ENCODE peak calls at places on chromosomes 13 and 19, in seven cellular contexts. One of them, this sample, is unnamed.

GRCh38 chr19:13082192-13083007 is 20.3 kb downstream of the LYL1 start:
- DNase-seq in cardiac fibroblast: peak
- DNase-seq in NB4: peak
- DNase-seq in left ventricle myocardium inferior: no peak
- DNase-seq in H9: peak
- DNase-seq in uterus: peak
- DNase-seq in astrocyte of the spinal cord: peak
- DNase-seq in this sample: no peak

GRCh38 chr13:32581177-32581786 is 5.0 kb upstream of the PDS5B start:
- DNase-seq in cardiac fibroblast: peak
- DNase-seq in NB4: peak
- DNase-seq in left ventricle myocardium inferior: no peak
- DNase-seq in H9: no peak
- DNase-seq in uterus: no peak
- DNase-seq in astrocyte of the spinal cord: peak
- DNase-seq in this sample: no peak

GRCh38 chr19:5953680-5954213 is 24.2 kb downstream of the RANBP3 start:
- DNase-seq in cardiac fibroblast: no peak
- DNase-seq in NB4: no peak
- DNase-seq in left ventricle myocardium inferior: no peak
- DNase-seq in H9: no peak
- DNase-seq in uterus: no peak
- DNase-seq in astrocyte of the spinal cord: peak
- DNase-seq in this sample: no peak

GRCh38 chr19:3471954-3472655 is 8.2 kb downstream of the SMIM24 start:
- DNase-seq in cardiac fibroblast: peak
- DNase-seq in NB4: peak
- DNase-seq in left ventricle myocardium inferior: peak
- DNase-seq in H9: no peak
- DNase-seq in uterus: peak
- DNase-seq in astrocyte of the spinal cord: no peak
- DNase-seq in this sample: no peak

GRCh38 chr13:70297219-70297618 is 189.0 kb upstream of the KLHL1 start:
- DNase-seq in cardiac fibroblast: no peak
- DNase-seq in NB4: no peak
- DNase-seq in left ventricle myocardium inferior: no peak
- DNase-seq in H9: no peak
- DNase-seq in uterus: no peak
- DNase-seq in astrocyte of the spinal cord: no peak
- DNase-seq in this sample: no peak

GRCh38 chr19:55674459-55674840 is 576 bp upstream of the EPN1 start:
- DNase-seq in cardiac fibroblast: no peak
- DNase-seq in NB4: no peak
- DNase-seq in left ventricle myocardium inferior: no peak
- DNase-seq in H9: no peak
- DNase-seq in uterus: no peak
- DNase-seq in astrocyte of the spinal cord: no peak
- DNase-seq in this sample: no peak

GRCh38 chr13:99382428-99383133 is 75.4 kb upstream of the GPR183 start:
- DNase-seq in cardiac fibroblast: no peak
- DNase-seq in NB4: no peak
- DNase-seq in left ventricle myocardium inferior: no peak
- DNase-seq in H9: peak
- DNase-seq in uterus: no peak
- DNase-seq in astrocyte of the spinal cord: no peak
- DNase-seq in this sample: no peak

GRCh38 chr13:80116107-80116506 is 224.8 kb downstream of the SPRY2 start:
- DNase-seq in cardiac fibroblast: peak
- DNase-seq in NB4: no peak
- DNase-seq in left ventricle myocardium inferior: no peak
- DNase-seq in H9: no peak
- DNase-seq in uterus: no peak
- DNase-seq in astrocyte of the spinal cord: peak
- DNase-seq in this sample: no peak

GRCh38 chr19:28403698-28404099 is 809.3 kb downstream of the UQCRFS1 start:
- DNase-seq in cardiac fibroblast: no peak
- DNase-seq in NB4: no peak
- DNase-seq in left ventricle myocardium inferior: no peak
- DNase-seq in H9: no peak
- DNase-seq in uterus: no peak
- DNase-seq in astrocyte of the spinal cord: no peak
- DNase-seq in this sample: no peak

GRCh38 chr19:16139752-16140151 is 3.7 kb upstream of the HSH2D start:
- DNase-seq in cardiac fibroblast: no peak
- DNase-seq in NB4: peak
- DNase-seq in left ventricle myocardium inferior: no peak
- DNase-seq in H9: no peak
- DNase-seq in uterus: no peak
- DNase-seq in astrocyte of the spinal cord: no peak
- DNase-seq in this sample: no peak

GRCh38 chr13:32031025-32031814 is at the start of gene FRY:
- DNase-seq in cardiac fibroblast: peak
- DNase-seq in NB4: peak
- DNase-seq in left ventricle myocardium inferior: peak
- DNase-seq in H9: peak
- DNase-seq in uterus: peak
- DNase-seq in astrocyte of the spinal cord: peak
- DNase-seq in this sample: peak

GRCh38 chr13:48235100-48235813 is 2.3 kb downstream of the ITM2B start:
- DNase-seq in cardiac fibroblast: no peak
- DNase-seq in NB4: peak
- DNase-seq in left ventricle myocardium inferior: no peak
- DNase-seq in H9: peak
- DNase-seq in uterus: no peak
- DNase-seq in astrocyte of the spinal cord: peak
- DNase-seq in this sample: no peak

GRCh38 chr13:41651413-41652068 is 194.2 kb downstream of the RGCC start:
- DNase-seq in cardiac fibroblast: peak
- DNase-seq in NB4: peak
- DNase-seq in left ventricle myocardium inferior: no peak
- DNase-seq in H9: no peak
- DNase-seq in uterus: no peak
- DNase-seq in astrocyte of the spinal cord: no peak
- DNase-seq in this sample: no peak

GRCh38 chr13:84684048-84684662 is 801.9 kb upstream of the SLITRK1 start:
- DNase-seq in cardiac fibroblast: no peak
- DNase-seq in NB4: no peak
- DNase-seq in left ventricle myocardium inferior: no peak
- DNase-seq in H9: no peak
- DNase-seq in uterus: no peak
- DNase-seq in astrocyte of the spinal cord: no peak
- DNase-seq in this sample: no peak

GRCh38 chr13:99829156-99829555 is 142.4 kb downstream of the ZIC5 start:
- DNase-seq in cardiac fibroblast: no peak
- DNase-seq in NB4: no peak
- DNase-seq in left ventricle myocardium inferior: no peak
- DNase-seq in H9: no peak
- DNase-seq in uterus: no peak
- DNase-seq in astrocyte of the spinal cord: no peak
- DNase-seq in this sample: no peak

GRCh38 chr19:41144403-41144802 is 30.2 kb downstream of the CYP2F1 start:
- DNase-seq in cardiac fibroblast: peak
- DNase-seq in NB4: peak
- DNase-seq in left ventricle myocardium inferior: peak
- DNase-seq in H9: peak
- DNase-seq in uterus: peak
- DNase-seq in astrocyte of the spinal cord: peak
- DNase-seq in this sample: peak
- TF ChIP-seq CTCF in cardiac fibroblast: peak
- TF ChIP-seq CTCF in NB4: peak
- TF ChIP-seq CTCF in left ventricle myocardium inferior: peak
- TF ChIP-seq CTCF in H9: peak
- TF ChIP-seq CTCF in uterus: peak
- TF ChIP-seq CTCF in astrocyte of the spinal cord: peak
- TF ChIP-seq CTCF in this sample: peak

GRCh38 chr19:52566121-52566520 is 4.0 kb upstream of the ZNF701 start:
- DNase-seq in cardiac fibroblast: no peak
- DNase-seq in NB4: no peak
- DNase-seq in left ventricle myocardium inferior: no peak
- DNase-seq in H9: no peak
- DNase-seq in uterus: no peak
- DNase-seq in astrocyte of the spinal cord: no peak
- DNase-seq in this sample: no peak

GRCh38 chr19:52567921-52568320 is 2.2 kb upstream of the ZNF701 start:
- DNase-seq in cardiac fibroblast: no peak
- DNase-seq in NB4: no peak
- DNase-seq in left ventricle myocardium inferior: no peak
- DNase-seq in H9: no peak
- DNase-seq in uterus: no peak
- DNase-seq in astrocyte of the spinal cord: no peak
- DNase-seq in this sample: no peak

GRCh38 chr19:52566588-52566987 is 3.5 kb upstream of the ZNF701 start:
- DNase-seq in cardiac fibroblast: no peak
- DNase-seq in NB4: no peak
- DNase-seq in left ventricle myocardium inferior: no peak
- DNase-seq in H9: no peak
- DNase-seq in uterus: no peak
- DNase-seq in astrocyte of the spinal cord: peak
- DNase-seq in this sample: no peak

DNA sequence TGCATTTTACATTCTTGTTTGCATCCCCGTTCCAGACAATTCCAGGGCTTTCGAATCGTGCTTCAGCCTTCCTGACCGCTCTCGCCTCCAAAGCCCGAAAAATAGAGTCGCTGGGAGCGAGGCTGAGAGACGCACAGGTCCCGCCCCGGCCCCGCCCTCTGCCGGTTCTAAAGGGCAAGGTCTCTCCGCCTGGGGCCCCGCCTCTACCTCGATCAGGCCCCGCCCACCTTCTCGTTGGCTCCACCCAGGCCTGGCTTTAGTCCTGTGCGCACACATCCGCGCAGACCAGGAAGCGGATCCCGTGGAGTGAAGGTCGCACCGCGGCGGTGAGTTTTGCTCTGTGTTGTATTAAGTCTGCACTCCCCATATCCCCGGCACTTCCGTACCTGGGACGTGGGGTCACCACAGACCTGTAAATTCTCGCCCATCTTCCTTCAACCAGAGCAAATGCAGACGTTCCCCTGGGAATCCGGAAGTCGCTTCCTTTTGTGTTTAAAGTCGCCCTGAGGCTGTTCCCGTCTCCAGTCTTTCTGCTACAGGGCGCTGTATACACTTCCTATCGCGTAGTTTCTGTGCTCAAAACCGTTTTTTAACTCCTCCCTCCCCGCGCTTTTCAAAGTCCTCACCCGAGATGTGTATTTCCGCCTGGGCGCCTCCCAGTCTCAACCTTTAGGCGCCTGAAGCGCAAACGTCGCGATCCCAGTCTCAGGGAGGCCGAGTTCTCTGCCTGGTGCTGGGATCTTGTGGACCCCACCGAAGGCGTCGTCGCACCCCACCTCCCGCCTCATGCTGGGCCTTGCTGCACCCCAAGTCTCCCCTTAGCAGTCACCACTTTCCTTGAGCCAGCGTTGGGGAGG is at the start of gene ZNF701:
- DNase-seq in cardiac fibroblast: peak
- DNase-seq in NB4: no peak
- DNase-seq in left ventricle myocardium inferior: peak
- DNase-seq in H9: peak
- DNase-seq in uterus: peak
- DNase-seq in astrocyte of the spinal cord: peak
- DNase-seq in this sample: peak
- TF ChIP-seq CTCF in cardiac fibroblast: peak
- TF ChIP-seq CTCF in NB4: no peak
- TF ChIP-seq CTCF in left ventricle myocardium inferior: peak
- TF ChIP-seq CTCF in H9: peak
- TF ChIP-seq CTCF in uterus: peak
- TF ChIP-seq CTCF in astrocyte of the spinal cord: peak
- TF ChIP-seq CTCF in this sample: peak

GRCh38 chr13:78759704-78760103 is 100.7 kb upstream of the OBI1 start:
- DNase-seq in cardiac fibroblast: no peak
- DNase-seq in NB4: peak
- DNase-seq in left ventricle myocardium inferior: no peak
- DNase-seq in H9: no peak
- DNase-seq in uterus: no peak
- DNase-seq in astrocyte of the spinal cord: no peak
- DNase-seq in this sample: no peak
- TF ChIP-seq CTCF in cardiac fibroblast: no peak
- TF ChIP-seq CTCF in NB4: no peak
- TF ChIP-seq CTCF in left ventricle myocardium inferior: no peak
- TF ChIP-seq CTCF in H9: peak
- TF ChIP-seq CTCF in uterus: no peak
- TF ChIP-seq CTCF in astrocyte of the spinal cord: no peak
- TF ChIP-seq CTCF in this sample: no peak

DNA sequence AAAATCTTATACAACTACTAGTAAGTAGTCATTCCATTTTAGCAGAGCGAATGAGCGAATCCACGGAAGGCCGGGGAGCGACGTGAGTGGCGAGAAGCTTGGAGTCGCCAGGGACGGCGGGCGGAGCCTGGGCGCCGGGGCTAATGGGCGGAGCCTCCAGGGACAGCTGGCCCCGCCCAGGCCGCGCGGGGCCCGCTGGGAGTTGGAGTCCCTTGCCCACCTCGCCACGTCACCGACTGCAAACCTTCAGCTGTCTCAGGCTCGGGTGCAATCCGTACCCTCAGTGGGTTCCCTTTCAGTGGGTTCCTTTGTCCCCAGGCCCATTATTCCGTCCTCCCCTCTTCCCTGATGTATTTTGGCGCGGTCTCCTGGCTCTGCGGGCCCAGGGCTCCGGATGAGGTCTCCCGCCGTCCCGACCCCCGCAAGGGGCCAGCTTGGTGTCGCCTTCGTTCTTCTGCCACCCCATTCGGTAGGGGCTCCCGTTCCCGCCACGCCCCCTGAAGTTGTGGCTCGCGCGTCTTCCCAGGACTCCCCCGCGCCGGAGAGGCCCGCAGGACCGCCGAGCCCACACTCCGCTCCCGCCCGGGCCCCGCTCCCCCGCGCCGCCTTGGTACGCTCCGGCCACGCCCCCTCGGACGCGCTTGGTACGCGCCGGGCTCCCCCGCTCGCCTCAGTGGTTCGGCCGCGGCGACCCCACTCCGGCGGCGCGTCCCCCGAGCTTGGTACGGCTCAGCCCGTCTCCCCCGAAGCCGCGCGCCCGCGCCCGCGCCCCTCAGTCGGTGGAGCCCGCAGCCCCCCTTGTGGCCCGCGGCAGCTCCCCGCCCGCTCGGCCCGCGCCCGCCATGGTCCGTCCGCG is at the start of gene PTOV1:
- DNase-seq in cardiac fibroblast: peak
- DNase-seq in NB4: peak
- DNase-seq in left ventricle myocardium inferior: peak
- DNase-seq in H9: peak
- DNase-seq in uterus: peak
- DNase-seq in astrocyte of the spinal cord: peak
- DNase-seq in this sample: peak
- TF ChIP-seq CTCF in cardiac fibroblast: no peak
- TF ChIP-seq CTCF in NB4: no peak
- TF ChIP-seq CTCF in left ventricle myocardium inferior: no peak
- TF ChIP-seq CTCF in H9: no peak
- TF ChIP-seq CTCF in uterus: no peak
- TF ChIP-seq CTCF in astrocyte of the spinal cord: no peak
- TF ChIP-seq CTCF in this sample: no peak

DNA sequence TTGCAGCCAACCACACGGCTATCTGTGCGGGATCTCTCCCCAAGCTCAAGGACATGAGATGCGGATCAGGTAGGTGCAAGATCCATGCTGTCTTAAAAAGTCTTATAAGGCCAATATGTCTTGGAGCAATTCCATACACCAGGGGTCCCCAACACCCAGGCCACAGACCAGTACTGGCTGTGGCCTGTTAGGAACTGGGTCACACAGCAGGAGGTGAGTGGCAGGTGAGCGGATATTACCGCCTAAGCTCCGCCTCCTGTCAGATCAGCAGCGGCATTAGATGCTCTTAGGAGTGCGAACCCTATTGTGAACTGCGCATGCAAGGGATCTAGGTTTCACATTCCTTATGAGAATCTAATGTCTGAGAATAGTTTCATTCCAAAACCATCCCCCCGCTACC is 68.8 kb upstream of the ZNF599 start:
- DNase-seq in cardiac fibroblast: no peak
- DNase-seq in NB4: no peak
- DNase-seq in left ventricle myocardium inferior: no peak
- DNase-seq in H9: peak
- DNase-seq in uterus: no peak
- DNase-seq in astrocyte of the spinal cord: no peak
- DNase-seq in this sample: no peak
- TF ChIP-seq CTCF in cardiac fibroblast: no peak
- TF ChIP-seq CTCF in NB4: no peak
- TF ChIP-seq CTCF in left ventricle myocardium inferior: no peak
- TF ChIP-seq CTCF in H9: peak
- TF ChIP-seq CTCF in uterus: no peak
- TF ChIP-seq CTCF in astrocyte of the spinal cord: no peak
- TF ChIP-seq CTCF in this sample: no peak

This sample was measured in progenitor cell of endocrine pancreas.